ENCODE peak calls at places on chromosome 20, in ten cellular contexts. Y, J, V, K, O, G, N, L, H and E are unnamed samples.

GRCh38 chr20:62501801-62502495 is 26.2 kb upstream of the GATA5 start:
- DNase-seq in K (peak), L (no peak), J (no peak), G (peak), V (no peak), Y (no peak), O (peak), H (no peak), N (peak), E (no peak)

GRCh38 chr20:5480824-5481600 is 164.3 kb upstream of the PROKR2 start:
- DNase-seq in K (no peak), V (no peak), N (no peak), J (peak), Y (no peak), G (no peak), H (no peak), O (peak), L (no peak), E (no peak)

GRCh38 chr20:22282696-22283095 is 301.7 kb downstream of the FOXA2 start:
- DNase-seq in O (no peak), H (no peak), V (no peak), G (no peak), J (no peak), N (no peak), Y (no peak), K (no peak), L (no peak), E (no peak)

GRCh38 chr20:48928832-48929725 is 7.6 kb downstream of the ARFGEF2 start:
- DNase-seq in G (no peak), L (no peak), H (no peak), K (no peak), J (no peak), O (no peak), N (no peak), Y (no peak), V (no peak), E (no peak)

GRCh38 chr20:44924526-44924925 is 14.7 kb downstream of the PABPC1L start:
- DNase-seq in H (no peak), J (no peak), V (no peak), Y (no peak), L (no peak), N (no peak), K (no peak), O (no peak), G (no peak), E (no peak)

GRCh38 chr20:24579475-24579874 is 110.0 kb downstream of the SYNDIG1 start:
- DNase-seq in N (no peak), Y (no peak), G (no peak), J (no peak), V (no peak), L (no peak), O (no peak), H (no peak), K (no peak), E (no peak)

GRCh38 chr20:1417273-1417672 is 24.4 kb upstream of the FKBP1A start:
- DNase-seq in Y (no peak), L (no peak), H (no peak), O (no peak), N (no peak), K (peak), J (no peak), V (peak), G (no peak), E (no peak)

GRCh38 chr20:31826074-31826473 is 6.9 kb downstream of the MYLK2 start:
- DNase-seq in H (no peak), O (no peak), Y (no peak), G (no peak), N (no peak), L (no peak), J (no peak), V (no peak), K (no peak), E (no peak)

GRCh38 chr20:53773792-53774371 is 180.2 kb upstream of the ZNF217 start:
- DNase-seq in H (no peak), N (no peak), K (peak), Y (no peak), V (peak), O (no peak), J (no peak), G (peak), L (no peak), E (no peak)

GRCh38 chr20:39897058-39897457 is 792.0 kb downstream of the MAFB start:
- DNase-seq in N (no peak), K (peak), H (no peak), O (no peak), L (no peak), V (no peak), Y (no peak), G (no peak), J (no peak), E (no peak)

GRCh38 chr20:57682184-57683038 is 27.4 kb downstream of the PMEPA1 start:
- DNase-seq in G (no peak), N (no peak), Y (no peak), O (peak), J (no peak), L (no peak), K (no peak), V (no peak), H (no peak), E (peak)

GRCh38 chr20:62860391-62860923 is 1.2 kb downstream of the TCFL5 start:
- DNase-seq in N (peak), O (no peak), H (no peak), K (no peak), G (no peak), V (no peak), Y (peak), J (no peak), L (no peak), E (no peak)

GRCh38 chr20:54140927-54141566 is 32.7 kb downstream of the CYP24A1 start:
- DNase-seq in L (no peak), N (no peak), Y (no peak), H (no peak), V (no peak), O (no peak), K (peak), G (peak), J (no peak), E (no peak)

GRCh38 chr20:23622839-23623343 is 14.9 kb downstream of the CST3 start:
- DNase-seq in O (peak), J (no peak), N (no peak), L (no peak), H (no peak), K (peak), V (peak), G (peak), Y (no peak), E (peak)

GRCh38 chr20:6045566-6045965 is 8.3 kb downstream of the LRRN4 start:
- DNase-seq in Y (no peak), L (no peak), N (no peak), J (no peak), V (no peak), H (no peak), G (no peak), O (no peak), K (no peak), E (no peak)

GRCh38 chr20:63536241-63536977 is 767 bp downstream of the PTK6 start:
- DNase-seq in H (no peak), O (no peak), N (peak), L (no peak), J (peak), G (no peak), V (no peak), Y (peak), K (peak), E (no peak)

GRCh38 chr20:58251979-58252591 is 23.6 kb upstream of the ANKRD60 start:
- DNase-seq in Y (no peak), L (no peak), K (peak), H (no peak), O (no peak), N (peak), J (no peak), V (peak), G (peak), E (no peak)

GRCh38 chr20:62749851-62750445 is 41.3 kb downstream of the NTSR1 start:
- DNase-seq in J (no peak), O (no peak), H (no peak), N (no peak), V (no peak), G (no peak), K (no peak), Y (no peak), L (no peak), E (no peak)

GRCh38 chr20:5072756-5073153 is 47.0 kb downstream of the PCNA start:
- DNase-seq in G (no peak), H (no peak), Y (no peak), K (no peak), J (no peak), N (no peak), L (no peak), V (no peak), O (no peak), E (no peak)

GRCh38 chr20:17647391-17648305 is 34.4 kb downstream of the RRBP1 start:
- DNase-seq in V (no peak), L (no peak), J (no peak), Y (no peak), O (no peak), K (no peak), H (no peak), N (no peak), G (no peak), E (no peak)